ENCODE peak calls at places on chromosomes 16 and 17, in seven cellular contexts. G, O, D, X, U, Z and H are unnamed samples.

GRCh38 chr17:46020023-46020735 is 21.1 kb downstream of the STH start:
- DNase-seq in D (no peak), O (no peak), Z (no peak), G (peak), X (no peak), U (no peak), H (no peak)

GRCh38 chr17:55731586-55732250 is 9.1 kb upstream of the TMEM100 start:
- DNase-seq in D (no peak), Z (peak), X (no peak), O (peak), U (no peak), G (no peak), H (no peak)

GRCh38 chr17:2138768-2139167 is 83.9 kb downstream of the HIC1 start:
- DNase-seq in G (no peak), X (peak), U (no peak), D (no peak), Z (peak), O (peak), H (no peak)

GRCh38 chr16:23026777-23027362 is 122.4 kb downstream of the USP31 start:
- DNase-seq in U (no peak), Z (peak), G (no peak), X (peak), O (peak), D (no peak), H (no peak)

GRCh38 chr17:73575470-73576235 is 68.6 kb downstream of the SDK2 start:
- DNase-seq in X (no peak), U (no peak), Z (no peak), O (no peak), G (no peak), D (no peak), H (no peak)

GRCh38 chr17:51722994-51723393 is 435.5 kb downstream of the CA10 start:
- DNase-seq in O (no peak), D (no peak), Z (no peak), X (no peak), U (no peak), G (no peak), H (no peak)

GRCh38 chr16:11788914-11789313 is 8.1 kb downstream of the ZC3H7A start:
- DNase-seq in X (no peak), G (no peak), Z (no peak), O (no peak), D (no peak), U (no peak), H (no peak)

GRCh38 chr17:64520359-64520758 is 13.6 kb downstream of the CEP95 start:
- DNase-seq in X (no peak), U (no peak), G (no peak), O (no peak), Z (no peak), D (no peak), H (no peak)

GRCh38 chr16:55955845-55956244 is 80.7 kb upstream of the CES5A start:
- DNase-seq in Z (no peak), D (no peak), G (no peak), X (peak), O (no peak), U (no peak), H (no peak)

GRCh38 chr16:19460397-19460796 is 42.7 kb downstream of the TMC5 start:
- DNase-seq in Z (no peak), G (no peak), O (no peak), U (no peak), X (no peak), D (no peak), H (no peak)

GRCh38 chr17:9035249-9035648 is 13.9 kb downstream of the NTN1 start:
- DNase-seq in D (no peak), O (peak), X (no peak), Z (no peak), U (no peak), G (no peak), H (no peak)

GRCh38 chr17:55577011-55577586 is 65.8 kb upstream of the SMIM36 start:
- DNase-seq in G (no peak), Z (peak), O (no peak), X (peak), U (peak), D (no peak), H (no peak)

GRCh38 chr17:17077101-17077500 is 34.8 kb downstream of the MPRIP start:
- DNase-seq in U (no peak), O (no peak), G (peak), D (no peak), X (no peak), Z (no peak), H (no peak)

GRCh38 chr17:39593371-39593770 is 14.3 kb downstream of the NEUROD2 start:
- DNase-seq in Z (no peak), G (no peak), X (no peak), O (no peak), U (no peak), D (no peak), H (no peak)

GRCh38 chr16:53502331-53503269 is at the start of gene AKTIP:
- DNase-seq in D (no peak), Z (peak), X (peak), O (peak), G (peak), U (no peak), H (no peak)

GRCh38 chr17:37605813-37606505 is 3.3 kb downstream of the SYNRG start:
- DNase-seq in G (no peak), Z (no peak), U (peak), D (no peak), X (peak), O (no peak), H (no peak)

GRCh38 chr17:45172541-45173286 is 11.0 kb downstream of the HEXIM2 start:
- DNase-seq in U (peak), Z (peak), X (peak), O (peak), D (peak), G (peak), H (no peak)

GRCh38 chr17:82868715-82869131 is 28.9 kb upstream of the ZNF750 start:
- DNase-seq in O (no peak), Z (no peak), U (no peak), X (no peak), G (peak), D (no peak), H (no peak)

GRCh38 chr16:85687651-85688471 is 893 bp downstream of the GINS2 start:
- DNase-seq in U (no peak), D (no peak), Z (no peak), O (no peak), X (no peak), G (no peak), H (no peak)

GRCh38 chr17:57442914-57443571 is 186.7 kb downstream of the MSI2 start:
- DNase-seq in O (no peak), D (peak), U (no peak), G (no peak), Z (peak), X (peak), H (no peak)

GRCh38 chr17:2705888-2706795 is 5.4 kb downstream of the CLUH start:
- DNase-seq in D (no peak), G (peak), U (no peak), O (no peak), Z (no peak), X (no peak), H (no peak)

GRCh38 chr17:78645421-78646295 is 68.5 kb upstream of the DNAH17 start:
- DNase-seq in D (peak), Z (peak), X (peak), G (no peak), U (no peak), O (no peak), H (no peak)

GRCh38 chr17:57862410-57862989 is 12.7 kb upstream of the MRPS23 start:
- DNase-seq in X (no peak), G (no peak), D (no peak), O (peak), U (no peak), Z (no peak), H (no peak)

GRCh38 chr16:34078697-34079096 is 619.3 kb downstream of the TP53TG3F start:
- DNase-seq in Z (peak), D (no peak), G (no peak), U (no peak), X (peak), O (no peak), H (peak)

GRCh38 chr16:82152192-82152591 is 17.8 kb downstream of the MPHOSPH6 start:
- DNase-seq in U (no peak), G (no peak), O (no peak), Z (no peak), X (no peak), D (no peak), H (no peak)

GRCh38 chr17:75182319-75182568 is 515 bp downstream of the SUMO2 start:
- DNase-seq in Z (no peak), O (no peak), U (no peak), X (no peak), D (no peak), G (no peak), H (no peak)

GRCh38 chr17:21470861-21471260 is 94.7 kb downstream of the KCNJ12 start:
- DNase-seq in Z (no peak), U (no peak), D (no peak), O (no peak), X (no peak), G (no peak), H (no peak)

GRCh38 chr16:4260360-4260759 is 12.5 kb downstream of the TFAP4 start:
- DNase-seq in G (peak), Z (no peak), U (no peak), O (no peak), X (no peak), D (no peak), H (no peak)

GRCh38 chr17:39027037-39027436 is 59.8 kb upstream of the FBXO47 start:
- DNase-seq in Z (peak), U (no peak), X (no peak), G (peak), O (peak), D (no peak), H (no peak)

GRCh38 chr16:52095466-52095865 is 451.5 kb downstream of the TOX3 start:
- DNase-seq in O (no peak), G (no peak), Z (no peak), D (no peak), U (no peak), X (no peak), H (no peak)

GRCh38 chr17:19753661-19754463 is 5.8 kb upstream of the ALDH3A1 start:
- DNase-seq in G (peak), O (no peak), Z (no peak), X (no peak), D (no peak), U (no peak), H (no peak)

GRCh38 chr16:28202147-28202746 is 9.5 kb downstream of the XPO6 start:
- DNase-seq in D (no peak), O (peak), G (no peak), Z (no peak), X (peak), U (no peak), H (no peak)
- TF ChIP-seq CTCF in D (no peak), O (peak), G (no peak), Z (no peak), X (peak), U (no peak), H (no peak)

DNA sequence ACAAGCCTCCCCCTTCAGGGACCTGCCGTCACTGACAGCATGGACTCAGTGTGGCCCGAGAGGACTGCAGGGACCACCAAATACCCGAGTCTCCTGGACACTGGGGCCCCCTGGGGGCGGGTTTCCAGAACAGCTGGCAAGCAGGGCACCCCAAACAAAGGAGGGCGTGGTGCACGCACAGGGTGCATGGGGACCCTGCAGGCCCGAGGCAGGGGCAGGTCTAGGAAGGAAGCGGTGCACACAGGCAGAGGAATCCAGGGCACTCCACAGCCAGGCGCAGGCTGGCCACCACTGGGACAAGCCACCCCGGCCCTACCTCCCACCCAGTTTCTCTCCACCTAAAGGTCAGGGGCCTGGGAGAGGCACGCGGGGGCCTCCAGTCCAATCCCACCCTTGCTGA is 28.7 kb upstream of the ENPP7 start:
- DNase-seq in D (no peak), U (no peak), Z (no peak), X (peak), O (peak), G (no peak), H (no peak)
- TF ChIP-seq CTCF in D (no peak), U (no peak), Z (no peak), X (no peak), O (peak), G (no peak), H (no peak)

GRCh38 chr17:789160-789840 is 7.1 kb downstream of the MRM3 start:
- DNase-seq in U (no peak), O (no peak), Z (no peak), G (no peak), X (no peak), D (no peak), H (no peak)
- TF ChIP-seq CTCF in U (no peak), O (no peak), Z (no peak), G (no peak), X (no peak), D (no peak), H (no peak)

GRCh38 chr16:89599451-89599858 is 14.0 kb upstream of the DPEP1 start:
- DNase-seq in X (peak), D (no peak), G (peak), U (no peak), Z (no peak), O (peak), H (no peak)
- TF ChIP-seq CTCF in X (peak), D (no peak), G (no peak), U (peak), Z (peak), O (peak), H (peak)

DNA sequence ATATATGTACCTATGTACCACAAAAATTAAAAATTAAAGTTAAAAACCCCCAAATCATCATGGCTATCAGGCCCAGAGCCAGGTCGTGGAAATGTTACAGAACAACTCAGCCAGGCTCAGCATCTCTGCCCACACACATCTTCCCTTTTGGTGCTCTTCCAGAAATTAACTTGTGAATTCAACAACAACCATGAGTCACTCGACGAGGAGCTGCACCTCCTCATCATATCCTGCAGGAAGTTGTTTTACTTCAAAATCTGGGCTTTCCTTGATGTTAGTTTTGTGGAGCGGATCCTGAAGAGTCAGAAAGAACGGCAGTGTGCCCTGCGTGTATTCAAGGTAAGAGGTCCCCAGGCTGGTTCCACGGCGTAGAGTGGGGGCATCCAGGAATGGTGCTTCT is 10.6 kb downstream of the FBXO39 start:
- DNase-seq in Z (peak), X (no peak), U (peak), D (no peak), O (no peak), G (no peak), H (no peak)
- TF ChIP-seq CTCF in Z (peak), X (no peak), U (no peak), D (no peak), O (no peak), G (no peak), H (no peak)

DNA sequence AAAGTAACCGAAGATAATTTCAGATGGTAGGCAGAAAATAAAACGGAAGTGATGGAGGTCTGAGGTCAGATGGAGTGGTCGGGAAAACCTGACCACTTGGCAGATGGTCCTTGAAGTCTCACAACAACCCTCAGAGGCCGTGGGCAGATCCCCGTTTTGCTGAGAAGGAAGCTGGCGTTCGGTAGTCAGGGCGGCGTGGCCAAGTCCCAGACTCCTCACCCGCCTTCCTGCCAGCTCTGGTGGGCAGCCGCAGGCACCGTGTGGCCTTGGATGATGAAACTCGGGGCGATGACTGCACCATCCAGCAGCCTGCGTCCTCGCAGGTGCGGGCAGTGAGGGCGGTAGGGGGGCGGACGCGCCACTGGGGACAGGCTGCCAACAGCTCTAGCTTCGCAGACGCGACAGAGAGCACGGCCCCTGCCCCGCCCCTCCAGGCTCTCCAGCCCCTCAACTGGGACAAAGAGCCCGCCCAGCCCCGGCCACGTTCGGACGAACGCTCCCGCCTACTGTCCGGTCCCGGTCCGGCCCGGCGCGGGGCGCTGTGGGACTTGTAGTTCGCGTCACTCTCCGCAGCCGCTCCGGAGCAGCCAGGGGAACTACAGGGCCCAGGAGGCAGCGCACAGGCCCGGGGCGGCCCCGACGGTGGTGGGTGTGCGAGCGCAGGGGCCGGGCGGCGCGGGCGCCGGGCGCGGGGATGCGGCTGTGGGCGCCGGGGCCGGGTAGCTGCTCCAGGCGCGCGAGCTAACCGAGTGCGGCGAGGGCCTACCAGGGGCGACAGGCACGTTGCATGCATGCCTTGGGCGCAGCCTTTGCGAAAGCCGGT is at the start of gene GPT2:
- DNase-seq in D (peak), X (peak), G (peak), O (peak), U (peak), Z (peak), H (peak)
- TF ChIP-seq CTCF in D (peak), X (no peak), G (no peak), O (no peak), U (no peak), Z (no peak), H (peak)